ENCODE peak calls at places on chromosome 1, in nine cellular contexts. A is brain microvascular endothelial cell, H is A549, J is fibroblast of pulmonary artery, Q is fibroblast of lung, D is astrocyte of the cerebellum, W is gastrocnemius medialis, N is HCT116, L is AG10803. G is an unnamed sample.

GRCh38 chr1:23485002-23485332 is 988 bp upstream of the ASAP3 start:
- DNase-seq in A (no peak), H (no peak), Q (no peak), N (no peak), D (no peak), W (no peak), J (no peak), L (no peak), G (no peak)

GRCh38 chr1:35451125-35451528 is 106.1 kb downstream of the KIAA0319L start:
- DNase-seq in L (peak), N (peak), H (peak), J (peak), W (peak), D (peak), Q (peak), A (peak), G (peak)

GRCh38 chr1:119631433-119632102 is 16.5 kb downstream of the ZNF697 start:
- DNase-seq in D (peak), Q (peak), A (peak), N (no peak), W (peak), J (peak), H (no peak), L (peak), G (peak)

GRCh38 chr1:50979964-50980363 is 9.9 kb downstream of the CDKN2C start:
- DNase-seq in N (no peak), A (no peak), J (no peak), W (no peak), Q (no peak), H (no peak), L (no peak), D (no peak), G (no peak)

GRCh38 chr1:209603877-209604276 is 20.4 kb downstream of the CAMK1G start:
- DNase-seq in Q (no peak), N (no peak), D (no peak), J (no peak), H (no peak), L (no peak), W (no peak), A (no peak), G (no peak)

GRCh38 chr1:47780469-47780995 is 216.7 kb downstream of the TRABD2B start:
- DNase-seq in L (no peak), W (no peak), H (no peak), D (no peak), A (no peak), J (no peak), Q (no peak), N (no peak), G (no peak)

GRCh38 chr1:41013812-41014211 is 7.7 kb downstream of the SLFNL1 start:
- DNase-seq in W (no peak), Q (no peak), L (no peak), J (peak), A (no peak), D (no peak), N (no peak), H (no peak), G (no peak)

GRCh38 chr1:26701995-26702679 is 6.3 kb downstream of the ARID1A start:
- DNase-seq in D (no peak), Q (no peak), J (no peak), H (no peak), A (no peak), W (no peak), L (no peak), N (no peak), G (no peak)

GRCh38 chr1:154716012-154716411 is 108.0 kb upstream of the ADAR start:
- DNase-seq in L (peak), Q (no peak), W (peak), D (no peak), A (no peak), J (no peak), N (no peak), H (no peak), G (peak)

GRCh38 chr1:43774359-43774758 is 67.0 kb downstream of the ST3GAL3 start:
- DNase-seq in Q (peak), L (peak), J (peak), W (no peak), H (no peak), D (no peak), N (no peak), A (peak), G (peak)

GRCh38 chr1:32101233-32101681 is 6.6 kb upstream of the KPNA6 start:
- DNase-seq in J (peak), N (no peak), L (peak), W (no peak), D (peak), Q (peak), H (no peak), A (peak), G (peak)

GRCh38 chr1:115671176-115672062 is 29.6 kb downstream of the VANGL1 start:
- DNase-seq in D (peak), J (no peak), A (peak), L (no peak), W (no peak), N (peak), H (peak), Q (peak), G (peak)

GRCh38 chr1:56409112-56409691 is 170.2 kb downstream of the PLPP3 start:
- DNase-seq in W (peak), J (no peak), A (no peak), Q (no peak), H (no peak), N (peak), L (peak), D (no peak), G (no peak)

GRCh38 chr1:60425528-60425927 is 352.0 kb upstream of the C1orf87 start:
- DNase-seq in H (peak), D (no peak), W (no peak), N (peak), J (peak), A (peak), Q (peak), L (peak), G (peak)

GRCh38 chr1:18808561-18808960 is 50.9 kb downstream of the TAS1R2 start:
- DNase-seq in L (no peak), H (no peak), A (no peak), W (no peak), N (no peak), Q (no peak), D (no peak), J (no peak), G (no peak)

GRCh38 chr1:53413175-53414001 is 45.8 kb upstream of the DMRTB1 start:
- DNase-seq in H (no peak), A (peak), D (peak), W (no peak), Q (peak), J (peak), L (peak), N (peak), G (peak)

GRCh38 chr1:24752305-24752704 is 7.1 kb downstream of the CLIC4 start:
- DNase-seq in J (no peak), H (no peak), N (no peak), Q (no peak), D (no peak), L (no peak), A (no peak), W (no peak), G (no peak)

GRCh38 chr1:109609881-109610280 is 9.5 kb downstream of the GNAT2 start:
- DNase-seq in N (no peak), D (no peak), J (no peak), W (no peak), A (no peak), Q (peak), H (no peak), L (peak), G (no peak)

GRCh38 chr1:183461350-183461749 is 10.9 kb upstream of the SMG7 start:
- DNase-seq in N (no peak), H (no peak), A (no peak), D (no peak), J (peak), L (peak), Q (no peak), W (no peak), G (peak)

GRCh38 chr1:235599536-235599935 is 50.0 kb downstream of the GNG4 start:
- DNase-seq in L (no peak), H (no peak), W (no peak), A (no peak), J (no peak), Q (no peak), D (no peak), N (no peak), G (no peak)

GRCh38 chr1:235597867-235598553 is 51.6 kb downstream of the GNG4 start:
- DNase-seq in A (peak), Q (peak), W (no peak), L (peak), N (peak), D (peak), H (peak), J (peak), G (peak)

DNA sequence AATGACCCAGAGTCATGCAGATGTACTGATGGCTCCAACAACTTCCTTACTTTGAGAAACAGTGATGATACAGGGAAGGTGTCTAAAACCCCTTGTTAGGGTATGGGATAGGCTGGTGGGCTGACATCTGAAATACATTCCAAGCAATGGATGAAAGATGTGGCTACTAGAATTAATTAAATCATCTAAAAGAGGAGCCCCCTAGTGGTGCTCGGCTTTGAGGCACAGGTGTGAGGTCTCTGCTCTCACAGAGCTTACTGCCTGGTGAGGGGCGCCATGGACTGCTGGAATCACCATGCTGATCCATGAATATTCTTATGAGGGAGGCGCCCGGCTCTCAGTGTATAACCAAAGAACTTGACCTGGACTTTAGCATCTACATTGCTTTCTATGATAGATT is 48.5 kb downstream of the GNG4 start:
- DNase-seq in W (no peak), J (peak), N (no peak), Q (no peak), A (peak), D (no peak), H (no peak), L (no peak), G (no peak)
- TF ChIP-seq CTCF in W (no peak), J (peak), N (peak), Q (peak), A (peak), D (peak), H (peak), L (peak), G (peak)

GRCh38 chr1:158116768-158117167 is 63.9 kb upstream of the CD1D start:
- DNase-seq in A (no peak), H (no peak), J (no peak), L (no peak), Q (no peak), N (no peak), D (no peak), W (no peak), G (no peak)

GRCh38 chr1:158118713-158119402 is 61.8 kb upstream of the CD1D start:
- DNase-seq in L (peak), W (no peak), H (no peak), Q (no peak), N (no peak), J (no peak), D (no peak), A (no peak), G (no peak)

GRCh38 chr1:158120254-158120653 is 60.4 kb upstream of the CD1D start:
- DNase-seq in W (no peak), A (no peak), J (no peak), H (no peak), D (no peak), L (no peak), N (no peak), Q (no peak), G (no peak)

GRCh38 chr1:158116311-158116710 is 64.4 kb upstream of the CD1D start:
- DNase-seq in A (no peak), W (no peak), J (no peak), Q (no peak), D (no peak), L (no peak), H (no peak), N (no peak), G (no peak)

DNA sequence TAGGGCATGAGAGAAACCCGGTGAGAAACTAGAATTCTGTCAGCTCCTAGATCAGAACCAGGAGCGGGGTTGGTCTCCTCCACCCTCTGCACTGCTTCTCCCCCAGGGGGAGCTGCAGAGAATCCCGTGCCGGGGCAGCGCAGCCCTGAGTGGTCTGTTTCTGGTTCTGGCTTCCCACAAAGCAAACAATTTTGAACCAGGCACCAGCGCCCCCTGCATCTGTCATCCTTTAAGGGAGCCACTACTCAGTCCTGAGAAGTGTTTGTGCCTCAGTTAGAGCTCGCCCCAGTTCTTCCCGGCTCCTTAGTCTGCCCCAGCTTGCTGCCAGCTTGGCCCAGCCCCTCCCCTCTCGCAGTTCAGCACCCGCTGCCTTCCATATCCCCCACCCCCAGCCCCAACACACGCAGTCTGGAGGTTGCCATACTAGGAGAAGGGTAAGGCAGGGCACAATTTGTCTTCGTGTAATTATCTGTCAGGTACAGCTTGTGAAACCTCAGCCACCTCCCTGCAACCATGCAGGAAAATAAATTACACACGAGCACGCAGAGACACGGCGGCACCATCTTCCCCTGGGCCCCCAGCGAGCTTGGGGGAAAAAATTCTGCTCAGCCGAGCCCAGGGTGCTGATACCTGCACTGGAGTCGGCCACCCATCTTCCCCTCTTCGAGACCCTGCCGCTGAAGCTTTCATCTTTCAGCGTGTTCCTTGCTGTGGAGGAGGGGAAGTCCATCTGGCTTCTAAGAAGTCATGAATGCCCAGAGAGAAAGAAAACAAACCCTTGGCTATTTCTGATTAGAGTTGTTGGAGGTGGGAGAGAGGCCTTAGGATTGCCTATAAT is 62.6 kb upstream of the CD1D start:
- DNase-seq in H (peak), A (peak), D (no peak), W (no peak), N (peak), L (peak), J (peak), Q (peak), G (peak)
- H3K4me3 ChIP-seq in H (no peak), A (peak), D (no peak), W (no peak), N (no peak), L (peak), J (no peak), Q (no peak), G (peak)

DNA sequence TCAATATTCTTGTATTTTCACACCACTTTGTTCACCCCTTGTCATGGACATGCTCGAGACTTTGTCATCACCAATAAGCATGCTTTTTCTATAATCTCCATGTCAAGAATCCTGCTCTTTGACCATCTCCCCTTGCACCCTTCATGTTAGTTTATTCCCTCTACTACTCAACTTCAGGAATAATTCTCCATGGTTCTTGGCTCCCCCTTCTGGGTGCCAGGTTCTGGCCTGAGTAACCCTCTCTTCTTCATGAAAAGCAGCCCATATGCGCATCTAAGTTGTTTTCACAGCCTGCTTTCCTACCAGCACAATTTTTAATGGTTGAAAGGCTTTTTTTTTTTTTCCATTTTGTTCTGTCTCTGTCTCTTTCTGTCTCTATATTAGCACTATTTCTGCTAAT is 160.7 kb downstream of the LEPR start:
- DNase-seq in J (peak), W (no peak), N (no peak), A (no peak), L (peak), D (no peak), H (no peak), Q (no peak), G (peak)
- TF ChIP-seq CTCF in J (peak), W (no peak), N (no peak), A (peak), L (peak), D (peak), H (no peak), Q (peak), G (peak)

DNA sequence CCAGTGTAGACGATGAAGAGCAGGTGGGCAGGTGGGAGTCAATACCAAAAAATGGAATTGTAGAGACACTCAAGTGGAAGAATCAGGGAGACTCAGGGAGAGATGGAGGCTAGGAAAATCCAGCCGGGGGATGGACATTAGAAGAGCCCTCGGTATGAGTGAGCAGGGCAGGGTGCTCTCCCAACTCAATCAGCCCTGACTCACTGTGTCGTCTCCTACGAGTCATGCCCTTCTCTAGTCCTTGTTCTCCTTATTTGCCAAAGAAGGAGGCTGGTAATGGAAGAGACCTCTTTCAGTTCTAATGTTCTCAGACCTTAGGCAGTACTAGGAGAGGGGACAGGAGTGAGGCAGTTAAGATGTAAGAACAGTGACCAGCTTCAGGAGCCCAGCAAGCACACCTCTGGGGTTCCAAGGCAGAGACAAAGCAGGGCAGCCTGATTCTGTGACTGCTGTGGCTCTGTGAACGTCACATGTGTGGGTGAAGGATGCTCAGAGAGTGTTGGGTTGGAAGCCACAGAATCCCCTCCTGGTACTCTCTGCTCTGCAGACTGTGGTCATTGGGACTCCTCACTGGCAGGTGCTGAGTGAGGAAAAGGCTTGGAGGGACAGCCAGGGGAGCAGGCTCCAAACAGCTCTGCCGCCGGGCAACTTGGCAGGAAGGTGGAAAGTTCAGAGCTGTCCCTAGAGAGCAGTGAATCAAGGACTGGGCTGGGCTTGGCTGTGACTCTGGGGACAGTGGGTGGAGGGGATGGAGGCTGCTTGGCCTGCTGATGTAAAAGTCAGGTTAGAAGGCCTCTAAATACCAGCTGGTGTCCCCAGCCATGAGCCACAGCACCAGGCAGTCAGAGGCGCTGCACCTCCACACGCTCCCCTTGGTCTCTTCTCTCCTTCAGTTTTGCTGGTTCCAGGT is 11.1 kb upstream of the GJA5 start:
- DNase-seq in N (no peak), J (no peak), D (no peak), A (no peak), W (peak), L (no peak), H (no peak), Q (no peak), G (peak)
- H3K4me3 ChIP-seq in N (no peak), J (peak), D (no peak), A (no peak), W (peak), L (no peak), H (no peak), Q (no peak), G (no peak)